ENCODE peak calls at places on chromosomes 4 and X, in eight cellular contexts. H, V, I, T, Q, N, G and M are unnamed samples. For H3K27me3, the result is how much of the 10 kb centered on the place peaks cover.

GRCh38 chr4:82381661-82382284 is 8.0 kb upstream of the HNRNPD start:
- DNase-seq in H (no peak), V (no peak), I (no peak), T (no peak), Q (no peak), N (no peak), G (peak), M (no peak)

GRCh38 chr4:146340798-146341197 is 126.5 kb downstream of the REELD1 start:
- DNase-seq in H (no peak), V (no peak), I (no peak), T (peak), Q (no peak), N (peak), G (peak), M (peak)

GRCh38 chrX:110657073-110657472 is 138.5 kb downstream of the CHRDL1 start:
- DNase-seq in H (no peak), V (no peak), I (no peak), T (no peak), Q (no peak), N (no peak), G (no peak), M (no peak)

GRCh38 chrX:16819634-16820033 is 33.4 kb downstream of the TXLNG start:
- DNase-seq in H (no peak), V (no peak), I (no peak), T (no peak), Q (no peak), N (no peak), G (no peak), M (no peak)

GRCh38 chr4:185127021-185127925 is 15.8 kb upstream of the SLC25A4 start:
- DNase-seq in H (no peak), V (no peak), I (no peak), T (peak), Q (no peak), N (peak), G (no peak), M (no peak)

GRCh38 chrX:129594781-129595180 is 54.7 kb downstream of the OCRL start:
- DNase-seq in H (peak), V (no peak), I (no peak), T (no peak), Q (no peak), N (no peak), G (no peak), M (no peak)

GRCh38 chrX:22357621-22358020 is 84.9 kb downstream of the CBLL2 start:
- DNase-seq in H (no peak), V (no peak), I (no peak), T (no peak), Q (no peak), N (no peak), G (peak), M (no peak)

GRCh38 chr4:183846951-183847350 is 58.2 kb upstream of the STOX2 start:
- DNase-seq in H (no peak), V (no peak), I (no peak), T (no peak), Q (no peak), N (no peak), G (no peak), M (no peak)

GRCh38 chrX:24619647-24620046 is 27.5 kb downstream of the PCYT1B start:
- DNase-seq in H (no peak), V (no peak), I (no peak), T (peak), Q (no peak), N (peak), G (peak), M (peak)

GRCh38 chr4:25527044-25527443 is 128.6 kb upstream of the SLC34A2 start:
- DNase-seq in H (no peak), V (no peak), I (no peak), T (no peak), Q (no peak), N (no peak), G (no peak), M (peak)

GRCh38 chrX:11363069-11363594 is 69.9 kb downstream of the AMELX start:
- DNase-seq in H (no peak), V (no peak), I (no peak), T (no peak), Q (no peak), N (no peak), G (no peak), M (no peak)

GRCh38 chr4:15955670-15956069 is 7.3 kb downstream of the FGFBP2 start:
- DNase-seq in H (no peak), V (no peak), I (no peak), T (no peak), Q (no peak), N (no peak), G (peak), M (peak)

GRCh38 chr4:120066182-120066524 is 495 bp downstream of the MAD2L1 start:
- DNase-seq in H (no peak), V (peak), I (no peak), T (peak), Q (no peak), N (peak), G (no peak), M (peak)

GRCh38 chrX:115449742-115450141 is 111.2 kb upstream of the PLS3 start:
- DNase-seq in H (no peak), V (no peak), I (peak), T (no peak), Q (peak), N (no peak), G (no peak), M (no peak)

GRCh38 chrX:23783569-23784486 is 855 bp downstream of the SAT1 start:
- DNase-seq in H (no peak), V (no peak), I (no peak), T (no peak), Q (no peak), N (no peak), G (no peak), M (no peak)

GRCh38 chrX:27966955-27967354 is 14.3 kb downstream of the DCAF8L1 start:
- DNase-seq in H (no peak), V (no peak), I (no peak), T (no peak), Q (no peak), N (no peak), G (peak), M (peak)

GRCh38 chrX:9494806-9495205 is 29.9 kb downstream of the TBL1X start:
- DNase-seq in H (no peak), V (no peak), I (no peak), T (no peak), Q (peak), N (no peak), G (peak), M (no peak)

GRCh38 chrX:68634649-68635227 is 12.7 kb upstream of the STARD8 start:
- DNase-seq in H (no peak), V (no peak), I (no peak), T (no peak), Q (no peak), N (no peak), G (peak), M (no peak)

GRCh38 chrX:96700625-96701024 is 16.0 kb downstream of the DIAPH2 start:
- DNase-seq in H (no peak), V (no peak), I (no peak), T (no peak), Q (no peak), N (no peak), G (no peak), M (no peak)

GRCh38 chr4:27819261-27819660 is 958.6 kb downstream of the STIM2 start:
- DNase-seq in H (no peak), V (no peak), I (no peak), T (no peak), Q (no peak), N (no peak), G (no peak), M (no peak)

GRCh38 chr4:87529187-87529586 is at the start of gene SPARCL1:
- DNase-seq in H (no peak), V (no peak), I (peak), T (no peak), Q (peak), N (no peak), G (no peak), M (no peak)

GRCh38 chrX:34880656-34881055 is 61.9 kb upstream of the FAM47B start:
- DNase-seq in H (no peak), V (no peak), I (no peak), T (no peak), Q (no peak), N (no peak), G (peak), M (peak)

GRCh38 chr4:71938776-71939175 is 93.0 kb upstream of the NPFFR2 start:
- DNase-seq in H (no peak), V (no peak), I (no peak), T (no peak), Q (no peak), N (no peak), G (no peak), M (peak)

GRCh38 chrX:77564824-77565223 is 117.6 kb downstream of the FGF16 start:
- DNase-seq in H (no peak), V (no peak), I (no peak), T (no peak), Q (no peak), N (no peak), G (peak), M (peak)

GRCh38 chrX:11908371-11908770 is 150.3 kb downstream of the MSL3 start:
- DNase-seq in H (no peak), V (no peak), I (no peak), T (peak), Q (no peak), N (peak), G (no peak), M (peak)

GRCh38 chrX:28609917-28610613 is 22.8 kb downstream of the IL1RAPL1 start:
- DNase-seq in H (no peak), V (no peak), I (no peak), T (no peak), Q (peak), N (no peak), G (no peak), M (no peak)

GRCh38 chrX:150616863-150617198 is 48.4 kb downstream of the MTM1 start:
- DNase-seq in H (no peak), V (no peak), I (no peak), T (no peak), Q (no peak), N (no peak), G (peak), M (no peak)

GRCh38 chrX:88355252-88355651 is 391.8 kb upstream of the CPXCR1 start:
- DNase-seq in H (no peak), V (no peak), I (no peak), T (no peak), Q (no peak), N (no peak), G (no peak), M (no peak)

GRCh38 chrX:45714864-45715263 is 514.2 kb upstream of the DIPK2B start:
- DNase-seq in H (no peak), V (no peak), I (peak), T (no peak), Q (no peak), N (no peak), G (peak), M (peak)

GRCh38 chr4:99394913-99395312 is 40.2 kb downstream of the ADH7 start:
- DNase-seq in H (no peak), V (no peak), I (no peak), T (no peak), Q (no peak), N (no peak), G (peak), M (peak)

GRCh38 chrX:34809096-34809495 is 133.5 kb upstream of the FAM47B start:
- DNase-seq in H (no peak), V (no peak), I (no peak), T (no peak), Q (no peak), N (no peak), G (no peak), M (no peak)

GRCh38 chr4:142550955-142551354 is 295.1 kb downstream of the INPP4B start:
- DNase-seq in H (no peak), V (no peak), I (no peak), T (no peak), Q (no peak), N (no peak), G (no peak), M (no peak)

GRCh38 chr4:118280501-118281218 is 72.1 kb downstream of the PRSS12 start:
- DNase-seq in H (no peak), V (peak), I (no peak), T (peak), Q (no peak), N (peak), G (peak), M (peak)

GRCh38 chrX:120790552-120790951 is 85.1 kb downstream of the CT47B1 start:
- DNase-seq in H (no peak), V (no peak), I (no peak), T (no peak), Q (no peak), N (no peak), G (no peak), M (no peak)

GRCh38 chr4:170414961-170415360 is 325.2 kb upstream of the AADAT start:
- DNase-seq in H (no peak), V (no peak), I (no peak), T (no peak), Q (no peak), N (no peak), G (peak), M (no peak)

GRCh38 chrX:48897157-48897620 is 379 bp downstream of the TIMM17B start:
- DNase-seq in H (no peak), V (peak), I (peak), T (peak), Q (peak), N (peak), G (peak), M (peak)

DNA sequence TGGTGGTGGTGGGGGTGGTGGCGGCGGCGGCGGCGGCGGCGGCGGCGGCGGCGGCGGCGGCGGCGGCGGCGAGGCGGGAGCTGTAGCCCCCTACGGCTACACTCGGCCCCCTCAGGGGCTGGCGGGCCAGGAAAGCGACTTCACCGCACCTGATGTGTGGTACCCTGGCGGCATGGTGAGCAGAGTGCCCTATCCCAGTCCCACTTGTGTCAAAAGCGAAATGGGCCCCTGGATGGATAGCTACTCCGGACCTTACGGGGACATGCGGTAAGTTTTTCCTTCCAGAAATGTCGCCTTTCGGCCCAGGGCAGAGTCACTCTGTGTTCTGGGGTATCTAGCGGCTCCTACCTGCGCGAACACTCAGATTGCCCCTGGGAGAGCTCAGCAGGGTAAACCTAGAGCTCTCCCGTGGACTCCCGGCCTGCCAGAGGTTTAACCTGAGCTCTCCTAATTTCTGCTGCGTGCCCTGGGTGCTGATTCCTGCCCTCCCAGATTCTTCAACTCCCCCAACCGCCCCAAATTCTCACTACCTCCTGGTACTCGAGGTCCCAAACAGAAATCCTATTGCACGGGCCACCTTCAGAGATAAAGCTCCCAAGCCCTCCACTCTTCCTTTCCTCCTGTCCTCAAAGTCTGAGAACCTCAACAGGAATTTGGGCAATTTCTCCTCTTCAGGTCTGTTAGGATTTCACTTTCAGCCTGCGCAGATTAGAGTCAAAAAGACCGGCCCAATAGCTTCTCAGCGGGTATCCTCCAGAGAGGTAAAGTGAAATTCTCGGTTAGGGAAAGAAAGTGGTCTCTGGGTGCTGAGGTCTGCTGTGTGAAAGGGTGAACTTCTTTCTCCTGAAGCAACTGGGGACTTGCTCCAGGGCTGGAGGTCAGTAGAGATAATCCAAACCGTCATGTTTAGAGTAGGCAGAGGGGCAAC is 2.9 kb downstream of the AR start:
- DNase-seq in H (no peak), V (no peak), I (no peak), T (peak), Q (no peak), N (no peak), G (no peak), M (no peak)
- H3K4me3 ChIP-seq in H (peak), V (no peak), I (peak), T (no peak), Q (peak), N (peak), G (peak), M (peak)

GRCh38 chr4:8791609-8792008 is 80.0 kb downstream of the HMX1 start:
- DNase-seq in H (no peak), V (no peak), I (no peak), T (no peak), Q (no peak), N (no peak), G (no peak), M (no peak)
- H3K27me3 ChIP-seq in H (under half), V (under half), I (under half), T (under half), Q (under half), N (under half), G (under half), M (under half)

DNA sequence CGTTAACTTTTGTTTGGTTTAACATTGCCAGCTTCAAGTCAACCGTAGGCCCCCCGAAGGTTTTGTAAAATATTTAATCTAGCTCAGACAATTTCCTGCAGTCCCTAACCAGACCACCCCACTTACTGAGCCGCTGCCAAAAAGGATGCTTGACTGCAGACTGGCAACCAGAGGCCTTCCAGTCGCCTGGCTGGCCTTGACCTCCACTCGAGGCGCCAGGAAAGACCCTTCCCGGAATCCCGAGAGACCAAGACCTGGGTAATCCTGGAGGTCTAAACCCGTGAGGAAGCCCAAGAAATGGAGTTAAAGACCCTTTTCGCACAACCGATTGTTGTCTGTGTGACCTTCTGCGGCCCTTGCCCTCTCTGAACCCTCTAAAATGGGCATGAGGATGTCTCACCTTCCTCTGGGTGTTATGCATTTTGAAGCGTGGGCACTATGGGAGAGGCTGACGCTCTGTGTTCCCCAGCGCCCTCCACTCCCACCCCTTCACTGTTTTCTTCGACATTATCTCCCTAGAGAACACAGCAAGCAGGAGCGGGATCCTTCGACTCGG is 86.2 kb downstream of the BCOR start:
- DNase-seq in H (no peak), V (no peak), I (no peak), T (peak), Q (no peak), N (no peak), G (no peak), M (no peak)
- H3K4me3 ChIP-seq in H (peak), V (no peak), I (no peak), T (no peak), Q (no peak), N (no peak), G (no peak), M (no peak)

DNA sequence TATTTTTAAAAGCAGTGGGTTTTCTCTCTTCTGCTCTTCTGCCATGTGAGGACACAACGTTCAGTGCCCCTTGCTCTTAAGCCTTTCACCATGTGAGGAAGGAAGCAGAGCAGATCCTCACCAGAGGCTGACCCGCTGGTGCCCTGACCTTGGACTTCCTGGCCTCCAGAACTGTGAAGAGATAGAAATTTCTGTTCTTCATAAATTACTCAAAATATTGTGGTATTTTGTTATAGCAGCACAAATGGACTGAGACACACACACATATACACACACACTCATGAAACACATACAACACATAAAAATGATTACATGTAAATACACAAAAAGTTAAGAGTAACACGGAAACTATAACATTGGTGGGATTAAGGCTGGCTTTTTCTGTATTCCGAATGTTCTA is 244.8 kb upstream of the NOCT start:
- DNase-seq in H (no peak), V (no peak), I (no peak), T (no peak), Q (no peak), N (no peak), G (no peak), M (no peak)
- H3K27me3 ChIP-seq in H (under half), V (under half), I (under half), T (under half), Q (under half), N (under half), G (under half), M (under half)